ENCODE peak calls at places on chromosomes 7 and 10, in seven cellular contexts. One of them, this sample, is unnamed.

GRCh38 chr7:84705701-84706100 is 481.2 kb downstream of the SEMA3D start:
- DNase-seq in stimulated activated CD4-positive, alpha-beta T cell treated with anti-CD3 and anti-CD28 coated beads, Interleukin-1b, Interleukin-23, amount 100 ng/mL, for 24 hours: no peak
- DNase-seq in H54: no peak
- DNase-seq in GM04504: no peak
- DNase-seq in retina: no peak
- DNase-seq in NCI-H1105: no peak
- DNase-seq in progenitor cell of endocrine pancreas: no peak
- DNase-seq in this sample: no peak

GRCh38 chr7:43481905-43482678 is 100.8 kb upstream of the STK17A start:
- DNase-seq in stimulated activated CD4-positive, alpha-beta T cell treated with anti-CD3 and anti-CD28 coated beads, Interleukin-1b, Interleukin-23, amount 100 ng/mL, for 24 hours: no peak
- DNase-seq in H54: no peak
- DNase-seq in GM04504: no peak
- DNase-seq in retina: no peak
- DNase-seq in NCI-H1105: no peak
- DNase-seq in progenitor cell of endocrine pancreas: no peak
- DNase-seq in this sample: no peak

GRCh38 chr7:28759373-28760013 is 198.6 kb downstream of the TRIL start:
- DNase-seq in stimulated activated CD4-positive, alpha-beta T cell treated with anti-CD3 and anti-CD28 coated beads, Interleukin-1b, Interleukin-23, amount 100 ng/mL, for 24 hours: no peak
- DNase-seq in H54: no peak
- DNase-seq in GM04504: no peak
- DNase-seq in retina: peak; percentile 65
- DNase-seq in NCI-H1105: no peak
- DNase-seq in progenitor cell of endocrine pancreas: no peak
- DNase-seq in this sample: no peak

GRCh38 chr7:104845541-104845940 is 168.5 kb upstream of the KMT2E start:
- DNase-seq in stimulated activated CD4-positive, alpha-beta T cell treated with anti-CD3 and anti-CD28 coated beads, Interleukin-1b, Interleukin-23, amount 100 ng/mL, for 24 hours: no peak
- DNase-seq in H54: no peak
- DNase-seq in GM04504: no peak
- DNase-seq in retina: no peak
- DNase-seq in NCI-H1105: no peak
- DNase-seq in progenitor cell of endocrine pancreas: no peak
- DNase-seq in this sample: no peak

GRCh38 chr10:32187686-32188085 is 131.5 kb upstream of the KIF5B start:
- DNase-seq in stimulated activated CD4-positive, alpha-beta T cell treated with anti-CD3 and anti-CD28 coated beads, Interleukin-1b, Interleukin-23, amount 100 ng/mL, for 24 hours: no peak
- DNase-seq in H54: no peak
- DNase-seq in GM04504: no peak
- DNase-seq in retina: no peak
- DNase-seq in NCI-H1105: no peak
- DNase-seq in progenitor cell of endocrine pancreas: no peak
- DNase-seq in this sample: no peak

GRCh38 chr7:123099712-123100111 is 100.1 kb downstream of the SLC13A1 start:
- DNase-seq in stimulated activated CD4-positive, alpha-beta T cell treated with anti-CD3 and anti-CD28 coated beads, Interleukin-1b, Interleukin-23, amount 100 ng/mL, for 24 hours: no peak
- DNase-seq in H54: no peak
- DNase-seq in GM04504: no peak
- DNase-seq in retina: no peak
- DNase-seq in NCI-H1105: no peak
- DNase-seq in progenitor cell of endocrine pancreas: no peak
- DNase-seq in this sample: no peak

GRCh38 chr7:36203081-36203775 is 50.2 kb downstream of the EEPD1 start:
- DNase-seq in stimulated activated CD4-positive, alpha-beta T cell treated with anti-CD3 and anti-CD28 coated beads, Interleukin-1b, Interleukin-23, amount 100 ng/mL, for 24 hours: no peak
- DNase-seq in H54: no peak
- DNase-seq in GM04504: no peak
- DNase-seq in retina: no peak
- DNase-seq in NCI-H1105: no peak
- DNase-seq in progenitor cell of endocrine pancreas: no peak
- DNase-seq in this sample: no peak

GRCh38 chr10:69467928-69468770 is 16.9 kb downstream of the TSPAN15 start:
- DNase-seq in stimulated activated CD4-positive, alpha-beta T cell treated with anti-CD3 and anti-CD28 coated beads, Interleukin-1b, Interleukin-23, amount 100 ng/mL, for 24 hours: no peak
- DNase-seq in H54: no peak
- DNase-seq in GM04504: no peak
- DNase-seq in retina: no peak
- DNase-seq in NCI-H1105: no peak
- DNase-seq in progenitor cell of endocrine pancreas: no peak
- DNase-seq in this sample: no peak

GRCh38 chr7:44867073-44867990 is 18.0 kb downstream of the PURB start:
- DNase-seq in stimulated activated CD4-positive, alpha-beta T cell treated with anti-CD3 and anti-CD28 coated beads, Interleukin-1b, Interleukin-23, amount 100 ng/mL, for 24 hours: no peak
- DNase-seq in H54: peak; percentile 92
- DNase-seq in GM04504: peak; percentile 68
- DNase-seq in retina: no peak
- DNase-seq in NCI-H1105: no peak
- DNase-seq in progenitor cell of endocrine pancreas: no peak
- DNase-seq in this sample: no peak

GRCh38 chr7:140876519-140877248 is 48.0 kb downstream of the BRAF start:
- DNase-seq in stimulated activated CD4-positive, alpha-beta T cell treated with anti-CD3 and anti-CD28 coated beads, Interleukin-1b, Interleukin-23, amount 100 ng/mL, for 24 hours: no peak
- DNase-seq in H54: no peak
- DNase-seq in GM04504: peak; percentile 24
- DNase-seq in retina: no peak
- DNase-seq in NCI-H1105: no peak
- DNase-seq in progenitor cell of endocrine pancreas: no peak
- DNase-seq in this sample: no peak

GRCh38 chr10:95389176-95389575 is 98.4 kb upstream of the PDLIM1 start:
- DNase-seq in stimulated activated CD4-positive, alpha-beta T cell treated with anti-CD3 and anti-CD28 coated beads, Interleukin-1b, Interleukin-23, amount 100 ng/mL, for 24 hours: no peak
- DNase-seq in H54: no peak
- DNase-seq in GM04504: no peak
- DNase-seq in retina: no peak
- DNase-seq in NCI-H1105: no peak
- DNase-seq in progenitor cell of endocrine pancreas: no peak
- DNase-seq in this sample: no peak

GRCh38 chr10:109902992-109903947 is 20.0 kb downstream of the XPNPEP1 start:
- DNase-seq in stimulated activated CD4-positive, alpha-beta T cell treated with anti-CD3 and anti-CD28 coated beads, Interleukin-1b, Interleukin-23, amount 100 ng/mL, for 24 hours: no peak
- DNase-seq in H54: peak; percentile 48
- DNase-seq in GM04504: no peak
- DNase-seq in retina: no peak
- DNase-seq in NCI-H1105: no peak
- DNase-seq in progenitor cell of endocrine pancreas: no peak
- DNase-seq in this sample: no peak

GRCh38 chr7:43649755-43650274 is 66.9 kb downstream of the STK17A start:
- DNase-seq in stimulated activated CD4-positive, alpha-beta T cell treated with anti-CD3 and anti-CD28 coated beads, Interleukin-1b, Interleukin-23, amount 100 ng/mL, for 24 hours: no peak
- DNase-seq in H54: no peak
- DNase-seq in GM04504: no peak
- DNase-seq in retina: no peak
- DNase-seq in NCI-H1105: no peak
- DNase-seq in progenitor cell of endocrine pancreas: no peak
- DNase-seq in this sample: no peak

GRCh38 chr7:90568213-90568612 is 27.9 kb upstream of the CDK14 start:
- DNase-seq in stimulated activated CD4-positive, alpha-beta T cell treated with anti-CD3 and anti-CD28 coated beads, Interleukin-1b, Interleukin-23, amount 100 ng/mL, for 24 hours: no peak
- DNase-seq in H54: no peak
- DNase-seq in GM04504: no peak
- DNase-seq in retina: no peak
- DNase-seq in NCI-H1105: no peak
- DNase-seq in progenitor cell of endocrine pancreas: no peak
- DNase-seq in this sample: no peak

GRCh38 chr10:12503311-12503710 is 154.0 kb downstream of the CAMK1D start:
- DNase-seq in stimulated activated CD4-positive, alpha-beta T cell treated with anti-CD3 and anti-CD28 coated beads, Interleukin-1b, Interleukin-23, amount 100 ng/mL, for 24 hours: no peak
- DNase-seq in H54: no peak
- DNase-seq in GM04504: no peak
- DNase-seq in retina: no peak
- DNase-seq in NCI-H1105: peak; percentile 74
- DNase-seq in progenitor cell of endocrine pancreas: no peak
- DNase-seq in this sample: peak; percentile 72

GRCh38 chr10:130301026-130301892 is 165.1 kb downstream of the GLRX3 start:
- DNase-seq in stimulated activated CD4-positive, alpha-beta T cell treated with anti-CD3 and anti-CD28 coated beads, Interleukin-1b, Interleukin-23, amount 100 ng/mL, for 24 hours: no peak
- DNase-seq in H54: no peak
- DNase-seq in GM04504: no peak
- DNase-seq in retina: peak; percentile 10
- DNase-seq in NCI-H1105: no peak
- DNase-seq in progenitor cell of endocrine pancreas: no peak
- DNase-seq in this sample: no peak

GRCh38 chr10:30639946-30640786 is 10.6 kb upstream of the LYZL2 start:
- DNase-seq in stimulated activated CD4-positive, alpha-beta T cell treated with anti-CD3 and anti-CD28 coated beads, Interleukin-1b, Interleukin-23, amount 100 ng/mL, for 24 hours: no peak
- DNase-seq in H54: peak; percentile 18
- DNase-seq in GM04504: peak; percentile 34
- DNase-seq in retina: peak; percentile 39
- DNase-seq in NCI-H1105: no peak
- DNase-seq in progenitor cell of endocrine pancreas: no peak
- DNase-seq in this sample: no peak

GRCh38 chr7:44307301-44307900 is 18.0 kb downstream of the CAMK2B start:
- DNase-seq in stimulated activated CD4-positive, alpha-beta T cell treated with anti-CD3 and anti-CD28 coated beads, Interleukin-1b, Interleukin-23, amount 100 ng/mL, for 24 hours: no peak
- DNase-seq in H54: peak; percentile 93
- DNase-seq in GM04504: peak; percentile 6
- DNase-seq in retina: no peak
- DNase-seq in NCI-H1105: peak; percentile 54
- DNase-seq in progenitor cell of endocrine pancreas: no peak
- DNase-seq in this sample: no peak

GRCh38 chr10:110805292-110805691 is 66.4 kb upstream of the PDCD4 start:
- DNase-seq in stimulated activated CD4-positive, alpha-beta T cell treated with anti-CD3 and anti-CD28 coated beads, Interleukin-1b, Interleukin-23, amount 100 ng/mL, for 24 hours: no peak
- DNase-seq in H54: no peak
- DNase-seq in GM04504: no peak
- DNase-seq in retina: no peak
- DNase-seq in NCI-H1105: no peak
- DNase-seq in progenitor cell of endocrine pancreas: no peak
- DNase-seq in this sample: no peak

GRCh38 chr7:31958216-31958615 is 112.0 kb downstream of the PDE1C start:
- DNase-seq in stimulated activated CD4-positive, alpha-beta T cell treated with anti-CD3 and anti-CD28 coated beads, Interleukin-1b, Interleukin-23, amount 100 ng/mL, for 24 hours: no peak
- DNase-seq in H54: no peak
- DNase-seq in GM04504: no peak
- DNase-seq in retina: no peak
- DNase-seq in NCI-H1105: no peak
- DNase-seq in progenitor cell of endocrine pancreas: no peak
- DNase-seq in this sample: no peak

GRCh38 chr7:78260826-78261225 is 462.3 kb downstream of the PHTF2 start:
- DNase-seq in stimulated activated CD4-positive, alpha-beta T cell treated with anti-CD3 and anti-CD28 coated beads, Interleukin-1b, Interleukin-23, amount 100 ng/mL, for 24 hours: no peak
- DNase-seq in H54: no peak
- DNase-seq in GM04504: no peak
- DNase-seq in retina: no peak
- DNase-seq in NCI-H1105: no peak
- DNase-seq in progenitor cell of endocrine pancreas: no peak
- DNase-seq in this sample: no peak

GRCh38 chr10:71475243-71475871 is 78.6 kb downstream of the CDH23 start:
- DNase-seq in stimulated activated CD4-positive, alpha-beta T cell treated with anti-CD3 and anti-CD28 coated beads, Interleukin-1b, Interleukin-23, amount 100 ng/mL, for 24 hours: no peak
- DNase-seq in H54: no peak
- DNase-seq in GM04504: no peak
- DNase-seq in retina: no peak
- DNase-seq in NCI-H1105: no peak
- DNase-seq in progenitor cell of endocrine pancreas: no peak
- DNase-seq in this sample: peak; percentile 64

GRCh38 chr10:71262027-71262426 is 49.7 kb downstream of the UNC5B start:
- DNase-seq in stimulated activated CD4-positive, alpha-beta T cell treated with anti-CD3 and anti-CD28 coated beads, Interleukin-1b, Interleukin-23, amount 100 ng/mL, for 24 hours: no peak
- DNase-seq in H54: no peak
- DNase-seq in GM04504: no peak
- DNase-seq in retina: no peak
- DNase-seq in NCI-H1105: peak; percentile 83
- DNase-seq in progenitor cell of endocrine pancreas: no peak
- DNase-seq in this sample: no peak

GRCh38 chr10:58513189-58514101 is 773 bp downstream of the BICC1 start:
- DNase-seq in stimulated activated CD4-positive, alpha-beta T cell treated with anti-CD3 and anti-CD28 coated beads, Interleukin-1b, Interleukin-23, amount 100 ng/mL, for 24 hours: no peak
- DNase-seq in H54: peak; percentile 35
- DNase-seq in GM04504: peak; percentile 64
- DNase-seq in retina: peak; percentile 89
- DNase-seq in NCI-H1105: no peak
- DNase-seq in progenitor cell of endocrine pancreas: peak; percentile 23
- DNase-seq in this sample: no peak

GRCh38 chr10:129774082-129774735 is 189.9 kb downstream of the EBF3 start:
- DNase-seq in stimulated activated CD4-positive, alpha-beta T cell treated with anti-CD3 and anti-CD28 coated beads, Interleukin-1b, Interleukin-23, amount 100 ng/mL, for 24 hours: no peak
- DNase-seq in H54: no peak
- DNase-seq in GM04504: no peak
- DNase-seq in retina: no peak
- DNase-seq in NCI-H1105: no peak
- DNase-seq in progenitor cell of endocrine pancreas: no peak
- DNase-seq in this sample: no peak

GRCh38 chr7:158649279-158649678 is 55.3 kb downstream of the NCAPG2 start:
- DNase-seq in stimulated activated CD4-positive, alpha-beta T cell treated with anti-CD3 and anti-CD28 coated beads, Interleukin-1b, Interleukin-23, amount 100 ng/mL, for 24 hours: no peak
- DNase-seq in H54: peak; percentile 42
- DNase-seq in GM04504: peak; percentile 86
- DNase-seq in retina: no peak
- DNase-seq in NCI-H1105: no peak
- DNase-seq in progenitor cell of endocrine pancreas: no peak
- DNase-seq in this sample: no peak

GRCh38 chr10:37301271-37301670 is 175.9 kb downstream of the ANKRD30A start:
- DNase-seq in stimulated activated CD4-positive, alpha-beta T cell treated with anti-CD3 and anti-CD28 coated beads, Interleukin-1b, Interleukin-23, amount 100 ng/mL, for 24 hours: no peak
- DNase-seq in H54: no peak
- DNase-seq in GM04504: no peak
- DNase-seq in retina: no peak
- DNase-seq in NCI-H1105: no peak
- DNase-seq in progenitor cell of endocrine pancreas: no peak
- DNase-seq in this sample: no peak

GRCh38 chr7:67408109-67408508 is 411.5 kb downstream of the TYW1 start:
- DNase-seq in stimulated activated CD4-positive, alpha-beta T cell treated with anti-CD3 and anti-CD28 coated beads, Interleukin-1b, Interleukin-23, amount 100 ng/mL, for 24 hours: no peak
- DNase-seq in H54: no peak
- DNase-seq in GM04504: no peak
- DNase-seq in retina: no peak
- DNase-seq in NCI-H1105: no peak
- DNase-seq in progenitor cell of endocrine pancreas: no peak
- DNase-seq in this sample: no peak

GRCh38 chr10:82742478-82742877 is 867.5 kb downstream of the NRG3 start:
- DNase-seq in stimulated activated CD4-positive, alpha-beta T cell treated with anti-CD3 and anti-CD28 coated beads, Interleukin-1b, Interleukin-23, amount 100 ng/mL, for 24 hours: no peak
- DNase-seq in H54: peak; percentile 45
- DNase-seq in GM04504: peak; percentile 29
- DNase-seq in retina: no peak
- DNase-seq in NCI-H1105: no peak
- DNase-seq in progenitor cell of endocrine pancreas: no peak
- DNase-seq in this sample: no peak

GRCh38 chr10:67471022-67471421 is 225.0 kb downstream of the CTNNA3 start:
- DNase-seq in stimulated activated CD4-positive, alpha-beta T cell treated with anti-CD3 and anti-CD28 coated beads, Interleukin-1b, Interleukin-23, amount 100 ng/mL, for 24 hours: no peak
- DNase-seq in H54: no peak
- DNase-seq in GM04504: no peak
- DNase-seq in retina: no peak
- DNase-seq in NCI-H1105: no peak
- DNase-seq in progenitor cell of endocrine pancreas: no peak
- DNase-seq in this sample: no peak

GRCh38 chr10:11684717-11685645 is 57.2 kb upstream of the ECHDC3 start:
- DNase-seq in stimulated activated CD4-positive, alpha-beta T cell treated with anti-CD3 and anti-CD28 coated beads, Interleukin-1b, Interleukin-23, amount 100 ng/mL, for 24 hours: peak; percentile 19
- DNase-seq in H54: peak; percentile 88
- DNase-seq in GM04504: peak; percentile 71
- DNase-seq in retina: no peak
- DNase-seq in NCI-H1105: no peak
- DNase-seq in progenitor cell of endocrine pancreas: no peak
- DNase-seq in this sample: no peak

GRCh38 chr10:31604141-31604540 is 285.1 kb downstream of the ZEB1 start:
- DNase-seq in stimulated activated CD4-positive, alpha-beta T cell treated with anti-CD3 and anti-CD28 coated beads, Interleukin-1b, Interleukin-23, amount 100 ng/mL, for 24 hours: no peak
- DNase-seq in H54: no peak
- DNase-seq in GM04504: no peak
- DNase-seq in retina: no peak
- DNase-seq in NCI-H1105: no peak
- DNase-seq in progenitor cell of endocrine pancreas: no peak
- DNase-seq in this sample: no peak

GRCh38 chr10:103256613-103257012 is 10.9 kb downstream of the RPEL1 start:
- DNase-seq in stimulated activated CD4-positive, alpha-beta T cell treated with anti-CD3 and anti-CD28 coated beads, Interleukin-1b, Interleukin-23, amount 100 ng/mL, for 24 hours: no peak
- DNase-seq in H54: no peak
- DNase-seq in GM04504: no peak
- DNase-seq in retina: no peak
- DNase-seq in NCI-H1105: no peak
- DNase-seq in progenitor cell of endocrine pancreas: no peak
- DNase-seq in this sample: no peak

GRCh38 chr7:25820432-25821040 is 331.5 kb upstream of the NFE2L3 start:
- DNase-seq in stimulated activated CD4-positive, alpha-beta T cell treated with anti-CD3 and anti-CD28 coated beads, Interleukin-1b, Interleukin-23, amount 100 ng/mL, for 24 hours: no peak
- DNase-seq in H54: no peak
- DNase-seq in GM04504: no peak
- DNase-seq in retina: no peak
- DNase-seq in NCI-H1105: no peak
- DNase-seq in progenitor cell of endocrine pancreas: no peak
- DNase-seq in this sample: no peak

GRCh38 chr10:57699944-57700343 is 567.8 kb downstream of the IPMK start:
- DNase-seq in stimulated activated CD4-positive, alpha-beta T cell treated with anti-CD3 and anti-CD28 coated beads, Interleukin-1b, Interleukin-23, amount 100 ng/mL, for 24 hours: no peak
- DNase-seq in H54: no peak
- DNase-seq in GM04504: no peak
- DNase-seq in retina: no peak
- DNase-seq in NCI-H1105: peak; percentile 35
- DNase-seq in progenitor cell of endocrine pancreas: no peak
- DNase-seq in this sample: no peak

GRCh38 chr10:78952686-78953085 is 116.1 kb upstream of the ZMIZ1 start:
- DNase-seq in stimulated activated CD4-positive, alpha-beta T cell treated with anti-CD3 and anti-CD28 coated beads, Interleukin-1b, Interleukin-23, amount 100 ng/mL, for 24 hours: no peak
- DNase-seq in H54: peak; percentile 59
- DNase-seq in GM04504: peak; percentile 94
- DNase-seq in retina: no peak
- DNase-seq in NCI-H1105: no peak
- DNase-seq in progenitor cell of endocrine pancreas: no peak
- DNase-seq in this sample: no peak

This sample was measured in NCI-H1417 treated with DMSO at 0.1 percent for 48 hours.